ENCODE peak calls at places on chromosome X, in five cellular contexts. W is H1; Q is tibial nerve; O is psoas muscle; X is effector memory CD4-positive, alpha-beta T cell. F is an unnamed sample.

GRCh38 chrX:100368167-100368566 is 41.9 kb downstream of the PCDH19 start:
- DNase-seq in O (no peak), Q (no peak), W (no peak), X (no peak), F (no peak)

GRCh38 chrX:16838202-16839066 is 31.7 kb downstream of the RBBP7 start:
- DNase-seq in Q (no peak), O (peak; percentile 71), W (no peak), X (no peak), F (no peak)

GRCh38 chrX:7062276-7062675 is 85.2 kb upstream of the STS start:
- DNase-seq in X (no peak), O (no peak), Q (no peak), W (no peak), F (no peak)

GRCh38 chrX:112840382-112841113 is at the start of gene AMOT:
- DNase-seq in Q (peak; percentile 54), W (peak; percentile 75), X (peak; percentile 55), O (peak; percentile 84), F (peak; percentile 41)

GRCh38 chrX:132023896-132024386 is 839 bp downstream of the STK26 start:
- DNase-seq in Q (no peak), O (peak; percentile 36), W (peak; percentile 54), X (peak; percentile 17), F (no peak)

GRCh38 chrX:150569155-150569477 is 695 bp downstream of the MTM1 start:
- DNase-seq in X (no peak), W (no peak), Q (no peak), O (peak; percentile 64), F (no peak)

GRCh38 chrX:78327370-78328048 is at the start of gene CYSLTR1:
- DNase-seq in X (no peak), Q (no peak), O (no peak), W (no peak), F (no peak)

GRCh38 chrX:51860679-51861078 is 32.7 kb upstream of the MAGED1 start:
- DNase-seq in Q (no peak), O (no peak), X (no peak), W (no peak), F (no peak)

GRCh38 chrX:69286546-69286906 is 121.3 kb upstream of the PJA1 start:
- DNase-seq in O (no peak), W (no peak), Q (no peak), X (no peak), F (no peak)

GRCh38 chrX:29913647-29914046 is 301.7 kb upstream of the MAGEB2 start:
- DNase-seq in O (no peak), X (no peak), Q (no peak), W (no peak), F (no peak)

GRCh38 chrX:9456250-9457074 is 8.4 kb upstream of the TBL1X start:
- DNase-seq in Q (no peak), X (no peak), O (no peak), W (no peak), F (no peak)

GRCh38 chrX:17984415-17984814 is 123.3 kb upstream of the RAI2 start:
- DNase-seq in X (no peak), Q (no peak), O (no peak), W (no peak), F (no peak)

GRCh38 chrX:102746134-102746584 is 25.6 kb downstream of the GPRASP3 start:
- DNase-seq in X (no peak), O (peak; percentile 62), W (peak; percentile 62), Q (no peak), F (no peak)

GRCh38 chrX:29555465-29556091 is 659.8 kb upstream of the MAGEB2 start:
- DNase-seq in W (no peak), X (no peak), Q (no peak), O (no peak), F (no peak)

GRCh38 chrX:11666180-11666579 is 460 bp upstream of the ARHGAP6 start:
- DNase-seq in X (no peak), W (peak; percentile 47), O (peak; percentile 54), Q (no peak), F (no peak)

GRCh38 chrX:106397788-106398538 is 213.8 kb upstream of the RADX start:
- DNase-seq in X (no peak), O (no peak), W (no peak), Q (no peak), F (no peak)

GRCh38 chrX:74450803-74451449 is 29.6 kb downstream of the SLC16A2 start:
- DNase-seq in W (no peak), Q (no peak), O (no peak), X (no peak), F (no peak)

GRCh38 chrX:24487576-24487975 is 22.5 kb downstream of the PDK3 start:
- DNase-seq in X (no peak), Q (no peak), W (no peak), O (no peak), F (no peak)

GRCh38 chrX:13223868-13224555 is 95.8 kb downstream of the ATXN3L start:
- DNase-seq in X (no peak), O (no peak), Q (no peak), W (no peak), F (no peak)

GRCh38 chrX:111561851-111562250 is 50.4 kb downstream of the SERTM2 start:
- DNase-seq in X (no peak), Q (no peak), W (no peak), O (no peak), F (no peak)

GRCh38 chrX:68409154-68409553 is 24.1 kb downstream of the OPHN1 start:
- DNase-seq in Q (no peak), W (no peak), O (no peak), X (no peak), F (no peak)

GRCh38 chrX:51837926-51838325 is 55.5 kb upstream of the MAGED1 start:
- DNase-seq in X (no peak), Q (peak; percentile 52), W (no peak), O (peak; percentile 50), F (no peak)

GRCh38 chrX:133670394-133670793 is 255.1 kb upstream of the GPC4 start:
- DNase-seq in W (no peak), Q (no peak), X (no peak), O (no peak), F (no peak)

GRCh38 chrX:70432936-70433847 is 10.1 kb downstream of the GDPD2 start:
- DNase-seq in X (no peak), O (no peak), Q (no peak), W (no peak), F (no peak)

GRCh38 chrX:70436380-70436779 is 8.3 kb upstream of the DLG3 start:
- DNase-seq in X (no peak), O (no peak), W (peak; percentile 60), Q (no peak), F (no peak)

GRCh38 chrX:70433848-70434351 is 10.7 kb upstream of the DLG3 start:
- DNase-seq in W (peak; percentile 76), O (peak; percentile 83), Q (peak; percentile 20), X (peak; percentile 58), F (no peak)

GRCh38 chrX:70434914-70435586 is 9.6 kb upstream of the DLG3 start:
- DNase-seq in X (no peak), Q (no peak), W (no peak), O (peak; percentile 78), F (no peak)

DNA sequence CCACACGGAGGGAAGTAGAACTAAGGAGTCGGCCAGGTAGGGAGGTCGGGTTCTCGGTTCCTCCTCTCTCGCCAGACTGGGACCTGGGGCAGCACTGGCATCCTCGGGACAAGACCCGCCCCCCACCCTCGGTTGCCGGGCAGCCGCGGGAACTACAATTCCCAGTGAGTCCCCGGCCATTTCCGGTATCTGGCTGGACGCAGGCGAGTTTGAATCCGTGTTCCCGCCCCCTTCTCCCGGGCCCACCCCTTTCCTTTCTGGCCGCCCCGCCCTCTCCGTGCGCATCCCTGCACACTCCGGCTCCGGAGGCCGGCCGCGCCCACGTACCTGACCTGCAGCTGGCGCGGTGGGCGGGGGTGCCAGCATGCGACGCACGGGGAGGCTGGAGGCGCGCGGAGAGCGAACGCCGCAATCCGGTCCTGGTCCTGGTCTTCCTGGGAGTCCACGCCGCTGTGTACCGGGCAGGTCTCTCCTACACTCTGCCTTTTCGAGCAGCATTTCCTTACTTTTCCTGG is 10.2 kb upstream of the DLG3 start:
- DNase-seq in O (peak; percentile 92), W (peak; percentile 73), Q (peak; percentile 63), X (peak; percentile 43), F (no peak)
- H3K27ac ChIP-seq in O (peak overlapping the region; percentile 89), W (peak overlapping the region; percentile 84), Q (no peak overlapping the region), X (peak overlapping the region; percentile 47), F (no peak overlapping the region)

DNA sequence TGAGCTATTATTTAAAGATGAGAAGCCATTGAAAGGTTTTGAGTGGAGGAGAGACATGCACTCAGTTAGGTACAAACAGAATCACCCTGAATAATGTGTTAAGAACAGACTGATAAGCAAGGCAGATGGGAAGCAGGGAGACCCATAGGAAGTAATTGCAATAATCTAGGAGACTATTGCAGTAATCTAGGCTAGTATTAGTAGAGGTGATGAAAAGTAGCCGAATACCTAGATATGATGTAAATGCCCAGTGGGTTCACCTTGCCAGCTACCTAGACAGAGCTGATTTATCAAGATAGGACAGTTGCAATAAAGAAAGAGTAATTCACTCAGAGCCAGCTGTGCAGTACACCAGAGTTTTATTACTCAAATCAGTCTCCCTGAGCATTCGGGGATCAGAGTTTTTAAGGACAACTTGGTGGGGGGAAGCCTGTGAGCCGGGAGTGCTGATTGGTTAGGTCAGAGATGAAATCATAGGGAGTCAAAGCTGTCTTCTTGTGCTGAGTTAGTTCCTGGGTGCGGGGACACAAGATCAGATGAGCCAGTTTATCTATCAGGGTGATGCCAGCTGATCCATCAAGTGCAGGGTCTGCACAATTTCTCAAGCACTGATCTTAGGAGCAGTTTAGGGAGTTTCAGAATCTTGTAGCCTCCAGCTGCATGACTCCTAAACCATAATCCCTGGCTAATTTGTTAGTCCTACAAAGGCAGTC is 427.5 kb downstream of the RPA4 start:
- DNase-seq in O (no peak), X (no peak), W (no peak), Q (no peak), F (no peak)
- H3K4me3 ChIP-seq in O (no peak overlapping the region), X (no peak overlapping the region), W (peak overlapping the region; percentile 77), Q (no peak overlapping the region), F (peak overlapping the region; percentile 47)

GRCh38 chrX:5526191-5526590 is 702.5 kb downstream of the NLGN4X start:
- DNase-seq in O (no peak), W (no peak), Q (no peak), X (no peak), F (no peak)

DNA sequence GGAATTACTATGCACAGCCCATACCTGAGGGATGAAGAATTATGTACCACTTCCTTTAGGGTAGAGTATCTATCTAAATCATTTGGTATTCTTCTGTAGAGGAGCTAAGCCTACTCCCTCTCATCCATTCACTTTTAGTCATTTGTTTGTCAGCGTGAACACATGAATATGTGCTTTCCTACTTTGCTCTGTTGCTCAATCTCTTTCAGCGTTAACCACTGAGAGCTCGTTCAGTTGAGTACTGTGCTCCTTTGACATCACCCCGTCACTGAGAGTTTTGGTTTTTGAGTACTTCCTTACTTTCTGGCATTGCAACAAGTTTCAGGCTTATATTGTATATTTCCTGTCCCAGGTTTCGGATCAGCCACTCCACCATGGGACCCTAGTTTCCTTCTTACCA is 700.6 kb downstream of the NLGN4X start:
- DNase-seq in Q (no peak), X (no peak), O (no peak), W (no peak), F (no peak)
- H3K4me1 ChIP-seq in Q (no peaks in the 10 kb centered on the region), X (no peaks in the 10 kb centered on the region), O (no peaks in the 10 kb centered on the region), W (no peaks in the 10 kb centered on the region), F (no peaks in the 10 kb centered on the region)

DNA sequence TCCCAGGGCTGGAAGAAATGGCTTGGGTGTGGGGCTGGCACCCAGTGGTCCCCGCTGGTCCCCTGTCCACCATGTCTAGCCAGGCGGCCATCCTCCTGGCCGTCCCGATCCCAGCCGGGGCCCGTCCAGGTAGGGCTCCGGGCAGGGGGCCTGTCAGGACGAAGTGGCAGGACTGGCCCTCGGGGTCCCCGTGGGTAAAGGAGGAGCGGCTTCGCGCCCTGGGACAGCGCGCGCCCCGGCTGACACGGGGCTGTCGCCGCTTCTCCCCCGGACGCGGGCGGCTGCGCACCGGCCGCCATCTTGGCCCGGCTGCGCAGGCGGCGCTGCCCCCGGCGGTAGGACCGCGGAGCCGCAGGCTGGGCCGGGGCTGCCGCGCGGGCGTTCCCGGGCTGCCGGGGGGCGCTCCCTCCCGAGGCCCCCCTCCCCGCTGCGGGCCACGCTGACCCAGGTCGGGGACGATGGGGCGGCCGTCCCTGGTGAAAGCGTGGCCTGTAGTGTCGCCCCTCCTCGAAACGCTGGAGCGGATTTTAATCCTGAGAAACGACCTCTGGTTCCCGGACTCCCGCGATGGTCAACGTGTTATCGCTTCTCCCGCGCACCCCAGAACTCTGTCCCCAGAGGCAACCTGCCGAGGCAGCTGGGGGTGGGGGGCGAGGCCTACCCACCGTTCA is 60.4 kb upstream of the BCOR start:
- DNase-seq in X (no peak), O (peak; percentile 64), Q (no peak), W (peak; percentile 63), F (no peak)
- H3K27ac ChIP-seq in X (no peak overlapping the region), O (peak overlapping the region; percentile 78), Q (peak overlapping the region; percentile 60), W (peak overlapping the region; percentile 77), F (no peak overlapping the region)

F was measured in iPS DF 6.9.